ENCODE peak calls at places on chromosomes 5 and 9, in five cellular contexts. J, A, L, I and S are unnamed samples.

GRCh38 chr9:96217756-96218693 is 84.0 kb downstream of the HSD17B3 start:
- DNase-seq in J (peak), L (peak), I (peak), A (peak), S (peak)

GRCh38 chr5:67960939-67961338 is 254.6 kb upstream of the PIK3R1 start:
- DNase-seq in L (no peak), A (peak), I (no peak), J (no peak), S (no peak)

GRCh38 chr9:135050072-135050990 is 37.1 kb upstream of the OLFM1 start:
- DNase-seq in L (no peak), J (peak), A (no peak), I (no peak), S (peak)

GRCh38 chr9:13942695-13943094 is 371.2 kb downstream of the NFIB start:
- DNase-seq in J (no peak), I (peak), A (peak), L (peak), S (no peak)

GRCh38 chr9:108645520-108645919 is 210.3 kb downstream of the ACTL7B start:
- DNase-seq in L (peak), I (no peak), J (no peak), A (peak), S (no peak)

GRCh38 chr9:8329561-8330283 is 530.1 kb upstream of the DMAC1 start:
- DNase-seq in I (no peak), A (no peak), L (no peak), J (no peak), S (no peak)

GRCh38 chr5:69416180-69416579 is 1.3 kb downstream of the MARVELD2 start:
- DNase-seq in A (peak), J (no peak), I (no peak), L (no peak), S (no peak)

GRCh38 chr9:133713211-133713959 is 24.8 kb downstream of the SARDH start:
- DNase-seq in J (peak), I (no peak), L (no peak), A (no peak), S (no peak)

GRCh38 chr9:112705773-112706427 is 12.0 kb downstream of the INIP start:
- DNase-seq in J (no peak), L (peak), I (peak), A (peak), S (no peak)

GRCh38 chr9:17318821-17319320 is 184.0 kb downstream of the CNTLN start:
- DNase-seq in A (peak), J (no peak), L (no peak), I (peak), S (no peak)

GRCh38 chr9:116074658-116075057 is 78.9 kb upstream of the PAPPA start:
- DNase-seq in L (peak), A (peak), J (no peak), I (peak), S (no peak)

GRCh38 chr5:80036621-80037020 is 1.5 kb downstream of the THBS4 start:
- DNase-seq in J (no peak), I (no peak), A (no peak), L (no peak), S (no peak)

GRCh38 chr5:169202969-169203368 is 98.0 kb downstream of the SLIT3 start:
- DNase-seq in L (peak), I (peak), J (no peak), A (no peak), S (no peak)

GRCh38 chr5:76521240-76521758 is 101.9 kb downstream of the F2RL2 start:
- DNase-seq in L (peak), J (no peak), I (peak), A (peak), S (peak)

GRCh38 chr5:96123418-96123817 is 161.8 kb upstream of the ELL2 start:
- DNase-seq in I (no peak), L (no peak), A (no peak), J (no peak), S (no peak)

GRCh38 chr5:139577689-139578347 is 16.7 kb downstream of the UBE2D2 start:
- DNase-seq in L (no peak), A (no peak), I (no peak), J (no peak), S (no peak)

GRCh38 chr5:139578348-139578724 is 17.2 kb downstream of the UBE2D2 start:
- DNase-seq in A (no peak), I (no peak), J (no peak), L (no peak), S (no peak)

GRCh38 chr5:139575751-139576150 is 14.6 kb downstream of the UBE2D2 start:
- DNase-seq in I (no peak), L (no peak), A (no peak), J (no peak), S (peak)

GRCh38 chr5:139574641-139575312 is 13.6 kb downstream of the UBE2D2 start:
- DNase-seq in A (peak), J (no peak), L (peak), I (peak), S (peak)

DNA sequence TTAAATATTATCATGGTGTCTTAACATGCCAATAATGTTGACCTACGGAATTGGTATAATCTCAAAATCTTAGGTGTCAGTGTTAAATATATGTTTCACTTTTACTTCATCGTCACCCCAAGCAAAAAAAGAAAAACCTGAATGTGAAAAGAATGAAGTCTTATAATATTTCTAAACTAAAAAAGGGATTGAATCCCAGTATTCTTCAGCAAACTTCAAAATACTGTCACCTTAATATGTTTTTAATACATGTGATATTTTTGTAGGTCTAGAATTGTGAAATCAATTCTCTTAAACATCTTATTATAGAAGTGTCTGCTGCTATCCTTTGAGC is 14.1 kb downstream of the UBE2D2 start:
- DNase-seq in I (no peak), L (no peak), J (no peak), A (no peak), S (no peak)
- TF ChIP-seq CTCF in I (no peak), L (no peak), J (no peak), A (no peak), S (no peak)

GRCh38 chr9:100027543-100027942 is 71.3 kb downstream of the ERP44 start:
- DNase-seq in I (no peak), J (no peak), A (no peak), L (no peak), S (no peak)
- H3K4me3 ChIP-seq in I (no peak), J (no peak), A (no peak), L (no peak), S (no peak)

DNA sequence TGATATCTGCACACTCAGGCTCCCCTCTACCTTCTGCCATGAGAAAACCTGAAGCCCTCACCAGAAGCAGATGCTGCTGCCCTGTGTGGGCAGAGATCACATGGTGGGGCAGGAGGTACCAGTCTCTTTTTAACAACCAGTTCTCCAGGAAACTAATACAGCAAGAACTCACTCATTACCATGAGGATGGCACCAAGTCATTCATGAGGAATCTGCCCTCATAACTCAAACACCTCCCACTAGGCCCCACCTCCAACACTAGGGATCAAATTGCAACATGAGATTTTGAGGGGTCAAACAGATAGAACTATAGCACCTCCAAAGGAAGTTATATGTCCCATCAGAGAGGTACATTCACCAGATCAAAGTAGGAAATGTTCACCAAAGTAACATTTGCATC is 136.3 kb upstream of the SHB start:
- DNase-seq in L (no peak), A (peak), J (no peak), I (no peak), S (no peak)
- TF ChIP-seq CTCF in L (no peak), A (no peak), J (no peak), I (no peak), S (no peak)

GRCh38 chr9:136799854-136800657 is 3.9 kb downstream of the CCDC183 start:
- DNase-seq in J (no peak), I (peak), L (peak), A (peak), S (peak)

GRCh38 chr9:136802321-136802720 is 5.4 kb upstream of the RABL6 start:
- DNase-seq in A (no peak), J (no peak), I (no peak), L (no peak), S (no peak)

GRCh38 chr9:136796238-136796774 is at the start of gene CCDC183:
- DNase-seq in I (no peak), J (no peak), L (no peak), A (no peak), S (no peak)

GRCh38 chr9:136798708-136799078 is 2.6 kb downstream of the CCDC183 start:
- DNase-seq in I (no peak), A (no peak), L (no peak), J (no peak), S (no peak)

GRCh38 chr9:136799079-136799853 is 3.1 kb downstream of the CCDC183 start:
- DNase-seq in L (no peak), I (no peak), A (peak), J (no peak), S (no peak)
- H3K4me3 ChIP-seq in L (no peak), I (no peak), A (peak), J (peak), S (no peak)

GRCh38 chr9:130997925-130998595 is 10.9 kb upstream of the LAMC3 start:
- DNase-seq in I (peak), A (peak), L (peak), J (no peak), S (peak)
- TF ChIP-seq CTCF in I (peak), A (peak), L (peak), J (peak), S (peak)

DNA sequence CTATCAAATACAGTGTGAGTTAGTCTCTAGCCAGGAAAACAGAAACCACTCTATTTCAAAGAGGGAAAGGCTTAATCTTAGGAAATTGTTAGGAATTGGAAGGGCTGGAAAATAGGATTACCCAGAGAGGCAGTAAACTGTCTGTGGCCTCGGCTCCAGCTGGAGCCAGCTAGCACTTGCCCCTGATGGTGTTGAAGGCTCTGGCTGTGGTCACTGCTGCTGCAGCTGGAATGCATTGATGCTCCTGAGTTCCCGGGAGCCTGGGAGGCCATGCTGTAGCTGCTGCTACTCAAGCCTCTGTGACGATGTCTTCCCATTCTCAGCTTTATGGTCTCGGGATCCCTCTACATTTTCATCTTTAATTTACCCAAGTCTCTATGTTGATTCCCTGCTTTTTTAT is 29.6 kb downstream of the RAD23B start:
- DNase-seq in A (no peak), J (no peak), L (peak), I (peak), S (no peak)
- H3K4me3 ChIP-seq in A (no peak), J (no peak), L (no peak), I (no peak), S (no peak)

DNA sequence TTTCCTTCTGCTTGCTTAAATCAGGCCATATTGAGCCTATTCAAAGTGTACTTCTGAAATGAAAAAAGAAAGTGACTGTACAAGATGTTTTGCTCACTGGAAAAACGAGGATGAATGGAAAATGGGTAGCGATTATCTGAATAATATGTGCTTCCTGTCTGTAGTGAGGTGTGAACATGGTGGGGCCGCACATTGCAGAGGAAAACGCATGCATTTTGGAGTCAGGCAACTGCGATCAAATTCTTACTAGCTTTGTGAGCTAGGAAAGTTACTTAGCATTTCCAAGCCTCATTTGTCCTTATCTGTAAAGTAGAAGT is 73.0 kb upstream of the PRSS3 start:
- DNase-seq in L (no peak), I (no peak), J (no peak), A (no peak), S (no peak)
- TF ChIP-seq CTCF in L (no peak), I (no peak), J (no peak), A (no peak), S (no peak)

GRCh38 chr9:91712811-91713210 is 237.2 kb downstream of the ROR2 start:
- DNase-seq in J (no peak), A (no peak), I (no peak), L (no peak), S (no peak)

GRCh38 chr9:91711755-91712591 is 238.1 kb downstream of the ROR2 start:
- DNase-seq in J (no peak), L (peak), I (peak), A (peak), S (peak)

GRCh38 chr9:91716239-91716638 is 233.8 kb downstream of the ROR2 start:
- DNase-seq in I (no peak), A (no peak), L (no peak), J (no peak), S (no peak)

GRCh38 chr9:91714874-91715615 is 235.0 kb downstream of the ROR2 start:
- DNase-seq in J (no peak), I (no peak), A (no peak), L (no peak), S (peak)

GRCh38 chr9:91714020-91714721 is 235.9 kb downstream of the ROR2 start:
- DNase-seq in A (peak), I (peak), J (no peak), L (peak), S (peak)
- H3K4me3 ChIP-seq in A (peak), I (peak), J (peak), L (peak), S (peak)

GRCh38 chr9:107044872-107045271 is 181.9 kb downstream of the ZNF462 start:
- DNase-seq in L (no peak), J (no peak), A (no peak), I (no peak), S (no peak)
- TF ChIP-seq CTCF in L (no peak), J (no peak), A (peak), I (no peak), S (peak)

DNA sequence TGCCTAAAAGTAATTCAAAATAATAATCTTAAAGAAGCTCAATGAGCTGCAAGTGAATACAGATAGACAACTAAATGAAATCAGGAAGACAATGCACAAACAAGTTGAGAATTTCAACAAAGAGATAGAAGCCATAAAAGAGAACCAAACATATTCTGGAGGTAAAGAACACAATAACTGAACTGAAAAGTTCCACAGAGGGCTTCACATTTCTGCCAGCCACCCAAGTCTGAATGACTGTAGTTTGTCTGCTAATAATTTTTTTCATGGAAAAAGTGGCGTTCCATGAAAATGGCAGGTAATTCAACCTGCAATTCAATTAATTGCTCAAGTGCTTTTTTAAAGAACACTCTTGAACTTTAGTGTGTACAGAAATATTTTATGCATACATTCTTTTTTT is 251.3 kb downstream of the KDM4C start:
- DNase-seq in J (no peak), L (no peak), A (no peak), I (no peak), S (no peak)
- H3K4me3 ChIP-seq in J (no peak), L (no peak), A (no peak), I (no peak), S (no peak)